ENCODE peak calls at places on chromosomes 13 and 19, in six cellular contexts. One of them, this sample, is unnamed.

GRCh38 chr19:33868821-33869412 is 72.2 kb downstream of the KCTD15 start:
- DNase-seq in GM19239: no peak
- DNase-seq in ureter: peak; percentile 70
- DNase-seq in brain microvascular endothelial cell: no peak
- DNase-seq in C1 segment of cervical spinal cord: peak; percentile 17
- DNase-seq in neuronal stem cell: no peak
- DNase-seq in this sample: peak; percentile 8

GRCh38 chr13:98774776-98775175 is 22.3 kb upstream of the SLC15A1 start:
- DNase-seq in GM19239: no peak
- DNase-seq in ureter: no peak
- DNase-seq in brain microvascular endothelial cell: no peak
- DNase-seq in C1 segment of cervical spinal cord: no peak
- DNase-seq in neuronal stem cell: no peak
- DNase-seq in this sample: no peak

GRCh38 chr19:18157465-18158063 is 4.6 kb downstream of the PIK3R2 start:
- DNase-seq in GM19239: no peak
- DNase-seq in ureter: no peak
- DNase-seq in brain microvascular endothelial cell: no peak
- DNase-seq in C1 segment of cervical spinal cord: peak; percentile 70
- DNase-seq in neuronal stem cell: no peak
- DNase-seq in this sample: peak; percentile 62

GRCh38 chr13:76012091-76012721 is 376.1 kb downstream of the LMO7 start:
- DNase-seq in GM19239: no peak
- DNase-seq in ureter: no peak
- DNase-seq in brain microvascular endothelial cell: peak; percentile 38
- DNase-seq in C1 segment of cervical spinal cord: no peak
- DNase-seq in neuronal stem cell: no peak
- DNase-seq in this sample: no peak

GRCh38 chr13:44312898-44313551 is 60.6 kb upstream of the SERP2 start:
- DNase-seq in GM19239: no peak
- DNase-seq in ureter: no peak
- DNase-seq in brain microvascular endothelial cell: peak; percentile 82
- DNase-seq in C1 segment of cervical spinal cord: no peak
- DNase-seq in neuronal stem cell: no peak
- DNase-seq in this sample: no peak

GRCh38 chr19:18049390-18049789 is 37.3 kb downstream of the IL12RB1 start:
- DNase-seq in GM19239: no peak
- DNase-seq in ureter: peak; percentile 90
- DNase-seq in brain microvascular endothelial cell: peak; percentile 38
- DNase-seq in C1 segment of cervical spinal cord: peak; percentile 52
- DNase-seq in neuronal stem cell: no peak
- DNase-seq in this sample: peak; percentile 78

GRCh38 chr19:40605201-40605971 is 4.2 kb downstream of the LTBP4 start:
- DNase-seq in GM19239: peak; percentile 57
- DNase-seq in ureter: peak; percentile 81
- DNase-seq in brain microvascular endothelial cell: peak; percentile 30
- DNase-seq in C1 segment of cervical spinal cord: no peak
- DNase-seq in neuronal stem cell: no peak
- DNase-seq in this sample: no peak

GRCh38 chr13:59533561-59534337 is 630.0 kb downstream of the DIAPH3 start:
- DNase-seq in GM19239: no peak
- DNase-seq in ureter: no peak
- DNase-seq in brain microvascular endothelial cell: peak; percentile 80
- DNase-seq in C1 segment of cervical spinal cord: no peak
- DNase-seq in neuronal stem cell: no peak
- DNase-seq in this sample: no peak

GRCh38 chr19:38362076-38362945 is 12.1 kb upstream of the PSMD8 start:
- DNase-seq in GM19239: peak; percentile 79
- DNase-seq in ureter: peak; percentile 87
- DNase-seq in brain microvascular endothelial cell: peak; percentile 62
- DNase-seq in C1 segment of cervical spinal cord: peak; percentile 9
- DNase-seq in neuronal stem cell: peak; percentile 77
- DNase-seq in this sample: no peak

GRCh38 chr19:5024282-5024681 is 55.4 kb downstream of the KDM4B start:
- DNase-seq in GM19239: no peak
- DNase-seq in ureter: no peak
- DNase-seq in brain microvascular endothelial cell: no peak
- DNase-seq in C1 segment of cervical spinal cord: no peak
- DNase-seq in neuronal stem cell: no peak
- DNase-seq in this sample: no peak

GRCh38 chr13:29594310-29594709 is 1.2 kb downstream of the SLC7A1 start:
- DNase-seq in GM19239: peak; percentile 32
- DNase-seq in ureter: no peak
- DNase-seq in brain microvascular endothelial cell: peak; percentile 84
- DNase-seq in C1 segment of cervical spinal cord: no peak
- DNase-seq in neuronal stem cell: peak; percentile 24
- DNase-seq in this sample: no peak

GRCh38 chr19:2333027-2333806 is 4.7 kb downstream of the SPPL2B start:
- DNase-seq in GM19239: no peak
- DNase-seq in ureter: no peak
- DNase-seq in brain microvascular endothelial cell: no peak
- DNase-seq in C1 segment of cervical spinal cord: no peak
- DNase-seq in neuronal stem cell: no peak
- DNase-seq in this sample: no peak

GRCh38 chr13:49498211-49498610 is 2.5 kb downstream of the PHF11 start:
- DNase-seq in GM19239: no peak
- DNase-seq in ureter: no peak
- DNase-seq in brain microvascular endothelial cell: no peak
- DNase-seq in C1 segment of cervical spinal cord: no peak
- DNase-seq in neuronal stem cell: no peak
- DNase-seq in this sample: no peak

GRCh38 chr19:3392480-3392879 is 26.1 kb downstream of the NFIC start:
- DNase-seq in GM19239: no peak
- DNase-seq in ureter: no peak
- DNase-seq in brain microvascular endothelial cell: no peak
- DNase-seq in C1 segment of cervical spinal cord: no peak
- DNase-seq in neuronal stem cell: no peak
- DNase-seq in this sample: peak; percentile 24

GRCh38 chr13:52599853-52600603 is 42.2 kb upstream of the HNRNPA1L2 start:
- DNase-seq in GM19239: no peak
- DNase-seq in ureter: peak; percentile 49
- DNase-seq in brain microvascular endothelial cell: no peak
- DNase-seq in C1 segment of cervical spinal cord: peak; percentile 63
- DNase-seq in neuronal stem cell: no peak
- DNase-seq in this sample: peak; percentile 63

GRCh38 chr19:7159105-7159933 is 89.8 kb downstream of the ZNF557 start:
- DNase-seq in GM19239: no peak
- DNase-seq in ureter: peak; percentile 67
- DNase-seq in brain microvascular endothelial cell: peak; percentile 51
- DNase-seq in C1 segment of cervical spinal cord: no peak
- DNase-seq in neuronal stem cell: no peak
- DNase-seq in this sample: no peak